ENCODE peak calls at places on chromosome 4, in six cellular contexts. M is aorta, G is bronchial epithelial cell, C is LHCN-M2, B is choroid plexus epithelial cell, S is sciatic nerve. V is an unnamed sample.

GRCh38 chr4:14294611-14295010 is 667.1 kb upstream of the BOD1L1 start:
- DNase-seq in M (no peak), G (no peak), C (peak; percentile 73), B (peak; percentile 58), S (no peak), V (no peak)

GRCh38 chr4:2359591-2360390 is 58.7 kb downstream of the ZFYVE28 start:
- DNase-seq in M (no peak), G (no peak), C (no peak), B (no peak), S (peak; percentile 38), V (no peak)

GRCh38 chr4:116926631-116927295 is 158.6 kb downstream of the TRAM1L1 start:
- DNase-seq in M (no peak), G (no peak), C (no peak), B (no peak), S (no peak), V (no peak)

GRCh38 chr4:189059996-189060570 is 880.6 kb upstream of the FRG1 start:
- DNase-seq in M (no peak), G (no peak), C (peak; percentile 27), B (no peak), S (no peak), V (no peak)

GRCh38 chr4:76090241-76090691 is 15.8 kb downstream of the ART3 start:
- DNase-seq in M (peak; percentile 51), G (peak; percentile 99), C (peak; percentile 15), B (peak; percentile 97), S (no peak), V (peak; percentile 9)

GRCh38 chr4:182803235-182803634 is 114.0 kb downstream of the DCTD start:
- DNase-seq in M (no peak), G (no peak), C (no peak), B (no peak), S (no peak), V (no peak)

GRCh38 chr4:65546882-65547281 is 123.4 kb downstream of the EPHA5 start:
- DNase-seq in M (no peak), G (no peak), C (no peak), B (no peak), S (no peak), V (no peak)

GRCh38 chr4:23635468-23635867 is 254.4 kb downstream of the PPARGC1A start:
- DNase-seq in M (no peak), G (no peak), C (no peak), B (no peak), S (no peak), V (no peak)

GRCh38 chr4:103754844-103755243 is 35.1 kb upstream of the TACR3 start:
- DNase-seq in M (no peak), G (peak; percentile 94), C (peak; percentile 3), B (no peak), S (no peak), V (no peak)

GRCh38 chr4:122854444-122854843 is 27.8 kb downstream of the FGF2 start:
- DNase-seq in M (peak; percentile 51), G (no peak), C (peak; percentile 26), B (no peak), S (no peak), V (no peak)

GRCh38 chr4:173333658-173334084 is 487 bp downstream of the HMGB2 start:
- DNase-seq in M (peak; percentile 78), G (no peak), C (peak; percentile 37), B (peak; percentile 40), S (peak; percentile 83), V (no peak)

V was measured in amniotic stem cell.